ENCODE peak calls at places on chromosomes 12 and 14, in ten cellular contexts. K is heart right ventricle, A is pancreas, Q is GM23338, N is transverse colon, D is stomach, G is WERI-Rb-1, V is fibroblast of lung, C is lung, L is Peyer's patch. O is an unnamed sample.

GRCh38 chr12:22821985-22822384 is 197.0 kb downstream of the ETNK1 start:
- DNase-seq in K (no peak), A (no peak), Q (no peak), N (no peak), D (no peak), G (no peak), V (no peak), C (no peak), L (no peak), O (no peak)

GRCh38 chr12:66137937-66138336 is 7.4 kb upstream of the LLPH start:
- DNase-seq in K (no peak), A (no peak), Q (no peak), N (no peak), D (no peak), G (no peak), V (no peak), C (no peak), L (no peak), O (no peak)

GRCh38 chr12:2187195-2187963 is 134.6 kb downstream of the CACNA1C start:
- DNase-seq in K (no peak), A (no peak), Q (no peak), N (no peak), D (no peak), G (no peak), V (no peak), C (no peak), L (no peak), O (no peak)

GRCh38 chr12:55899035-55899434 is 28.7 kb downstream of the PYM1 start:
- DNase-seq in K (no peak), A (no peak), Q (no peak), N (no peak), D (no peak), G (peak), V (peak), C (no peak), L (peak), O (no peak)

GRCh38 chr12:102406033-102406584 is 74.3 kb downstream of the IGF1 start:
- DNase-seq in K (peak), A (no peak), Q (no peak), N (peak), D (peak), G (no peak), V (peak), C (no peak), L (peak), O (peak)

GRCh38 chr14:64952598-64953309 is 10.2 kb upstream of the GPX2 start:
- DNase-seq in K (no peak), A (peak), Q (peak), N (no peak), D (no peak), G (no peak), V (no peak), C (no peak), L (no peak), O (no peak)

GRCh38 chr14:66330916-66331315 is 155.3 kb upstream of the CCDC196 start:
- DNase-seq in K (no peak), A (no peak), Q (no peak), N (no peak), D (no peak), G (no peak), V (no peak), C (no peak), L (no peak), O (no peak)

GRCh38 chr14:49594347-49595089 is 4.2 kb upstream of the LRR1 start:
- DNase-seq in K (no peak), A (no peak), Q (no peak), N (peak), D (no peak), G (no peak), V (peak), C (peak), L (peak), O (no peak)

GRCh38 chr14:69432364-69432763 is 33.9 kb downstream of the SLC39A9 start:
- DNase-seq in K (no peak), A (no peak), Q (no peak), N (no peak), D (no peak), G (no peak), V (no peak), C (no peak), L (no peak), O (no peak)

GRCh38 chr12:89701606-89702206 is 6.9 kb downstream of the ATP2B1 start:
- DNase-seq in K (no peak), A (no peak), Q (no peak), N (no peak), D (no peak), G (no peak), V (no peak), C (no peak), L (no peak), O (no peak)

GRCh38 chr14:55425091-55425490 is 13.5 kb upstream of the ATG14 start:
- DNase-seq in K (no peak), A (no peak), Q (no peak), N (no peak), D (no peak), G (no peak), V (no peak), C (no peak), L (no peak), O (no peak)

GRCh38 chr14:77109656-77110055 is 11.6 kb downstream of the CIPC start:
- DNase-seq in K (no peak), A (no peak), Q (no peak), N (no peak), D (no peak), G (peak), V (no peak), C (no peak), L (no peak), O (no peak)

GRCh38 chr12:96879301-96879700 is 27.8 kb upstream of the NEDD1 start:
- DNase-seq in K (no peak), A (no peak), Q (no peak), N (no peak), D (no peak), G (no peak), V (no peak), C (no peak), L (no peak), O (no peak)

GRCh38 chr12:101697197-101697929 is at the start of gene CHPT1:
- DNase-seq in K (peak), A (peak), Q (peak), N (peak), D (peak), G (peak), V (peak), C (peak), L (peak), O (peak)

GRCh38 chr12:6372403-6373003 is 2.9 kb downstream of the SCNN1A start:
- DNase-seq in K (no peak), A (no peak), Q (peak), N (peak), D (peak), G (peak), V (peak), C (peak), L (peak), O (no peak)

GRCh38 chr12:122282066-122282465 is 15.8 kb upstream of the VPS33A start:
- DNase-seq in K (no peak), A (no peak), Q (peak), N (no peak), D (no peak), G (no peak), V (peak), C (no peak), L (no peak), O (no peak)

GRCh38 chr12:66010787-66011547 is 119.6 kb downstream of the LLPH start:
- DNase-seq in K (no peak), A (no peak), Q (no peak), N (no peak), D (no peak), G (no peak), V (no peak), C (no peak), L (no peak), O (no peak)

GRCh38 chr12:123139926-123140674 is 10.8 kb downstream of the PITPNM2 start:
- DNase-seq in K (no peak), A (no peak), Q (peak), N (peak), D (no peak), G (peak), V (peak), C (no peak), L (peak), O (no peak)

GRCh38 chr14:64502476-64503183 is 1.0 kb downstream of the ZBTB25 start:
- DNase-seq in K (no peak), A (no peak), Q (peak), N (peak), D (peak), G (peak), V (peak), C (no peak), L (peak), O (no peak)

GRCh38 chr12:132154341-132154761 is 10.1 kb downstream of the NOC4L start:
- DNase-seq in K (peak), A (no peak), Q (no peak), N (no peak), D (no peak), G (no peak), V (no peak), C (no peak), L (no peak), O (peak)

GRCh38 chr12:45478931-45479330 is 250.6 kb upstream of the ARID2 start:
- DNase-seq in K (no peak), A (no peak), Q (no peak), N (no peak), D (no peak), G (no peak), V (no peak), C (no peak), L (no peak), O (no peak)

GRCh38 chr12:11663128-11663527 is 13.7 kb downstream of the ETV6 start:
- DNase-seq in K (no peak), A (no peak), Q (no peak), N (no peak), D (no peak), G (peak), V (no peak), C (no peak), L (no peak), O (peak)

GRCh38 chr12:112841240-112841639 is 49.7 kb downstream of the RPH3A start:
- DNase-seq in K (no peak), A (no peak), Q (no peak), N (no peak), D (no peak), G (no peak), V (no peak), C (no peak), L (no peak), O (no peak)

GRCh38 chr12:49094104-49094948 is at the start of gene DHH:
- DNase-seq in K (peak), A (peak), Q (peak), N (no peak), D (no peak), G (peak), V (no peak), C (peak), L (peak), O (peak)
- H3K4me3 ChIP-seq in K (peak), A (no peak), Q (peak), N (no peak), D (peak), G (peak), V (no peak), C (peak), L (no peak), O (peak)

GRCh38 chr12:3255071-3255470 is 177.9 kb downstream of the TSPAN9 start:
- DNase-seq in K (peak), A (no peak), Q (no peak), N (no peak), D (no peak), G (no peak), V (no peak), C (no peak), L (no peak), O (peak)
- H3K27ac ChIP-seq in K (peak), A (no peak), Q (no peak), N (no peak), D (no peak), G (peak), V (no peak), C (peak), L (no peak), O (peak)

GRCh38 chr12:76259071-76259470 is 89.1 kb downstream of the BBS10 start:
- DNase-seq in K (no peak), A (no peak), Q (no peak), N (no peak), D (no peak), G (no peak), V (peak), C (no peak), L (no peak), O (no peak)
- H3K4me3 ChIP-seq in K (no peak), A (no peak), Q (no peak), N (no peak), D (no peak), G (no peak), V (no peak), C (no peak), L (no peak), O (no peak)

GRCh38 chr14:29458547-29458946 is 469.1 kb downstream of the PRKD1 start:
- DNase-seq in K (no peak), A (no peak), Q (no peak), N (no peak), D (no peak), G (no peak), V (no peak), C (no peak), L (no peak), O (no peak)

GRCh38 chr14:29459967-29460366 is 467.7 kb downstream of the PRKD1 start:
- DNase-seq in K (no peak), A (no peak), Q (no peak), N (no peak), D (no peak), G (no peak), V (no peak), C (no peak), L (no peak), O (no peak)

GRCh38 chr14:29453045-29453444 is 474.6 kb downstream of the PRKD1 start:
- DNase-seq in K (no peak), A (no peak), Q (no peak), N (no peak), D (no peak), G (no peak), V (no peak), C (no peak), L (no peak), O (no peak)

DNA sequence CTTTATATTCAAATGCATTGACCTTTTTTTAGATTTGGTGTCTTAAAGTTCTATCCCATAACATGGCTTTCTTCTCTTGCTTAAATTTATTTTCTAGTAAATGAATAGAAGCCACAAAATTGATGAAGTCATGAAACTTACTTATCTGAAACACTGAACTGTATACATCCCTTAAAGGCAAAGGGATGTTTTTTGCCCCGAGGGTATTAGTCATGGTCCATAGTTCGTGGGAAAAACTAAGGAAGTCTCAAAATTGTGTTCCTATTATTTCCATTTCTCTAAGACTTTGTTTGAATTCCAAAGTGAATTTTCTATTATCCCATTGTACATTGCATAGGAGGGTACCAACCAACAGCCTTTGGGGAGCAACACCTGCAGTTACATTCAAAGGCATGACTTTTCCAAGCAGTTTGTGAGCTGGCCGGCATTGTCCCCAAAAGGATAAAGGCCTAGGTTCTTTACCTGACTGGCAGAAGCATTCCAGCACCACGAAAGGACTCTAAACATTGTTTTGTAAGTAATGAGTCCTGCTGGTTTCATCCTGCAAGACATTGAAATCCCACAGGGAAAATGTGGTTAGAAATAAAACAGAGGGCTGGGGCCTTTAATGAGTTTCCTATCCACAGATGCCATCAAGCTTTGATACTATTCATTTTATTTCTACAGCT is 473.5 kb downstream of the PRKD1 start:
- DNase-seq in K (no peak), A (no peak), Q (peak), N (no peak), D (no peak), G (no peak), V (no peak), C (no peak), L (no peak), O (no peak)
- H3K27ac ChIP-seq in K (no peak), A (no peak), Q (no peak), N (no peak), D (no peak), G (no peak), V (no peak), C (no peak), L (no peak), O (no peak)

O was measured in left ventricle myocardium inferior.